ENCODE peak calls at places on chromosomes 13 and 19, in six cellular contexts. One of them, this sample, is unnamed.

GRCh38 chr13:98246538-98247172 is 69.6 kb upstream of the RNF113B start:
- DNase-seq in transverse colon: no peak
- DNase-seq in breast epithelium: no peak
- DNase-seq in fibroblast of lung: peak
- DNase-seq in B cell: no peak
- DNase-seq in CD4-positive, alpha-beta T cell: no peak
- DNase-seq in this sample: no peak

GRCh38 chr13:94058821-94059360 is 420.6 kb downstream of the DCT start:
- DNase-seq in CD4-positive, alpha-beta T cell: no peak
- DNase-seq in breast epithelium: no peak
- DNase-seq in fibroblast of lung: peak
- DNase-seq in B cell: no peak
- DNase-seq in transverse colon: no peak
- DNase-seq in this sample: no peak

GRCh38 chr19:34259367-34259865 is 5.1 kb downstream of the GARRE1 start:
- DNase-seq in breast epithelium: no peak
- DNase-seq in B cell: no peak
- DNase-seq in fibroblast of lung: no peak
- DNase-seq in transverse colon: no peak
- DNase-seq in CD4-positive, alpha-beta T cell: no peak
- DNase-seq in this sample: no peak

GRCh38 chr13:95569966-95570365 is 17.4 kb downstream of the CLDN10 start:
- DNase-seq in B cell: no peak
- DNase-seq in fibroblast of lung: no peak
- DNase-seq in breast epithelium: no peak
- DNase-seq in transverse colon: no peak
- DNase-seq in CD4-positive, alpha-beta T cell: no peak
- DNase-seq in this sample: no peak

GRCh38 chr19:11094520-11094894 is 5.2 kb downstream of the LDLR start:
- DNase-seq in transverse colon: no peak
- DNase-seq in breast epithelium: no peak
- DNase-seq in B cell: no peak
- DNase-seq in fibroblast of lung: no peak
- DNase-seq in CD4-positive, alpha-beta T cell: no peak
- DNase-seq in this sample: no peak

GRCh38 chr13:78372581-78372980 is 230.8 kb downstream of the POU4F1 start:
- DNase-seq in transverse colon: no peak
- DNase-seq in CD4-positive, alpha-beta T cell: no peak
- DNase-seq in B cell: no peak
- DNase-seq in fibroblast of lung: peak
- DNase-seq in breast epithelium: no peak
- DNase-seq in this sample: no peak

GRCh38 chr19:10820173-10820572 is 15.8 kb downstream of the TMED1 start:
- DNase-seq in CD4-positive, alpha-beta T cell: no peak
- DNase-seq in fibroblast of lung: no peak
- DNase-seq in breast epithelium: no peak
- DNase-seq in transverse colon: no peak
- DNase-seq in B cell: no peak
- DNase-seq in this sample: no peak

GRCh38 chr19:35399231-35399630 is 28.4 kb downstream of the GPR42 start:
- DNase-seq in CD4-positive, alpha-beta T cell: no peak
- DNase-seq in B cell: no peak
- DNase-seq in breast epithelium: no peak
- DNase-seq in transverse colon: no peak
- DNase-seq in fibroblast of lung: no peak
- DNase-seq in this sample: no peak

GRCh38 chr19:29576761-29577661 is 29.1 kb upstream of the POP4 start:
- DNase-seq in fibroblast of lung: no peak
- DNase-seq in CD4-positive, alpha-beta T cell: no peak
- DNase-seq in transverse colon: no peak
- DNase-seq in B cell: no peak
- DNase-seq in breast epithelium: peak
- DNase-seq in this sample: no peak

GRCh38 chr13:73658639-73659038 is 475.6 kb downstream of the KLF12 start:
- DNase-seq in CD4-positive, alpha-beta T cell: no peak
- DNase-seq in fibroblast of lung: no peak
- DNase-seq in transverse colon: no peak
- DNase-seq in breast epithelium: no peak
- DNase-seq in B cell: no peak
- DNase-seq in this sample: no peak

GRCh38 chr13:111245781-111246384 is 74.6 kb upstream of the TEX29 start:
- DNase-seq in fibroblast of lung: peak
- DNase-seq in transverse colon: no peak
- DNase-seq in B cell: no peak
- DNase-seq in CD4-positive, alpha-beta T cell: no peak
- DNase-seq in breast epithelium: no peak
- DNase-seq in this sample: peak

GRCh38 chr19:33492090-33492489 is 29.5 kb downstream of the PEPD start:
- DNase-seq in CD4-positive, alpha-beta T cell: no peak
- DNase-seq in B cell: no peak
- DNase-seq in fibroblast of lung: no peak
- DNase-seq in transverse colon: no peak
- DNase-seq in breast epithelium: no peak
- DNase-seq in this sample: no peak

GRCh38 chr13:91346848-91347211 is 657 bp upstream of the MIR17HG start:
- DNase-seq in breast epithelium: no peak
- DNase-seq in transverse colon: peak
- DNase-seq in CD4-positive, alpha-beta T cell: peak
- DNase-seq in B cell: peak
- DNase-seq in fibroblast of lung: no peak
- DNase-seq in this sample: peak

GRCh38 chr19:23949611-23950010 is 34.9 kb downstream of the ZNF726 start:
- DNase-seq in breast epithelium: no peak
- DNase-seq in CD4-positive, alpha-beta T cell: no peak
- DNase-seq in B cell: no peak
- DNase-seq in transverse colon: no peak
- DNase-seq in fibroblast of lung: no peak
- DNase-seq in this sample: no peak

GRCh38 chr19:49097453-49098288 is 12.4 kb downstream of the SNRNP70 start:
- DNase-seq in transverse colon: peak
- DNase-seq in B cell: peak
- DNase-seq in fibroblast of lung: peak
- DNase-seq in breast epithelium: peak
- DNase-seq in CD4-positive, alpha-beta T cell: peak
- DNase-seq in this sample: peak

GRCh38 chr13:101178394-101178793 is 237.9 kb downstream of the NALCN start:
- DNase-seq in CD4-positive, alpha-beta T cell: no peak
- DNase-seq in B cell: no peak
- DNase-seq in transverse colon: no peak
- DNase-seq in breast epithelium: no peak
- DNase-seq in fibroblast of lung: no peak
- DNase-seq in this sample: no peak

GRCh38 chr13:101739382-101740178 is 287.1 kb downstream of the ITGBL1 start:
- DNase-seq in CD4-positive, alpha-beta T cell: no peak
- DNase-seq in transverse colon: no peak
- DNase-seq in fibroblast of lung: no peak
- DNase-seq in breast epithelium: no peak
- DNase-seq in B cell: no peak
- DNase-seq in this sample: no peak

GRCh38 chr13:42649761-42650289 is 75.9 kb downstream of the TNFSF11 start:
- DNase-seq in B cell: no peak
- DNase-seq in breast epithelium: no peak
- DNase-seq in transverse colon: no peak
- DNase-seq in CD4-positive, alpha-beta T cell: no peak
- DNase-seq in fibroblast of lung: peak
- DNase-seq in this sample: no peak

GRCh38 chr19:15614507-15615379 is at the start of gene CYP4F8:
- DNase-seq in CD4-positive, alpha-beta T cell: no peak
- DNase-seq in breast epithelium: no peak
- DNase-seq in fibroblast of lung: no peak
- DNase-seq in transverse colon: no peak
- DNase-seq in B cell: no peak
- DNase-seq in this sample: no peak

GRCh38 chr19:56350416-56351045 is 35.9 kb upstream of the ZSCAN5A start:
- DNase-seq in breast epithelium: no peak
- DNase-seq in CD4-positive, alpha-beta T cell: peak
- DNase-seq in fibroblast of lung: peak
- DNase-seq in B cell: peak
- DNase-seq in transverse colon: peak
- DNase-seq in this sample: peak

GRCh38 chr13:27018882-27019281 is 152.7 kb downstream of the USP12 start:
- DNase-seq in fibroblast of lung: no peak
- DNase-seq in B cell: no peak
- DNase-seq in CD4-positive, alpha-beta T cell: no peak
- DNase-seq in transverse colon: peak
- DNase-seq in breast epithelium: no peak
- DNase-seq in this sample: no peak

GRCh38 chr19:30609656-30610270 is 237.6 kb downstream of the ZNF536 start:
- DNase-seq in fibroblast of lung: no peak
- DNase-seq in B cell: no peak
- DNase-seq in breast epithelium: no peak
- DNase-seq in transverse colon: no peak
- DNase-seq in CD4-positive, alpha-beta T cell: no peak
- DNase-seq in this sample: no peak

GRCh38 chr19:799076-799881 is 2.0 kb downstream of the PTBP1 start:
- DNase-seq in fibroblast of lung: peak
- DNase-seq in CD4-positive, alpha-beta T cell: no peak
- DNase-seq in transverse colon: peak
- DNase-seq in breast epithelium: no peak
- DNase-seq in B cell: peak
- DNase-seq in this sample: no peak
- TF ChIP-seq CTCF in fibroblast of lung: peak
- TF ChIP-seq CTCF in CD4-positive, alpha-beta T cell: no peak
- TF ChIP-seq CTCF in transverse colon: no peak
- TF ChIP-seq CTCF in breast epithelium: no peak
- TF ChIP-seq CTCF in B cell: no peak
- TF ChIP-seq CTCF in this sample: no peak

GRCh38 chr13:20412761-20413355 is 112.8 kb downstream of the CRYL1 start:
- DNase-seq in breast epithelium: no peak
- DNase-seq in B cell: no peak
- DNase-seq in transverse colon: no peak
- DNase-seq in fibroblast of lung: no peak
- DNase-seq in CD4-positive, alpha-beta T cell: no peak
- DNase-seq in this sample: no peak
- TF ChIP-seq CTCF in breast epithelium: no peak
- TF ChIP-seq CTCF in B cell: no peak
- TF ChIP-seq CTCF in transverse colon: no peak
- TF ChIP-seq CTCF in fibroblast of lung: no peak
- TF ChIP-seq CTCF in CD4-positive, alpha-beta T cell: no peak
- TF ChIP-seq CTCF in this sample: no peak

DNA sequence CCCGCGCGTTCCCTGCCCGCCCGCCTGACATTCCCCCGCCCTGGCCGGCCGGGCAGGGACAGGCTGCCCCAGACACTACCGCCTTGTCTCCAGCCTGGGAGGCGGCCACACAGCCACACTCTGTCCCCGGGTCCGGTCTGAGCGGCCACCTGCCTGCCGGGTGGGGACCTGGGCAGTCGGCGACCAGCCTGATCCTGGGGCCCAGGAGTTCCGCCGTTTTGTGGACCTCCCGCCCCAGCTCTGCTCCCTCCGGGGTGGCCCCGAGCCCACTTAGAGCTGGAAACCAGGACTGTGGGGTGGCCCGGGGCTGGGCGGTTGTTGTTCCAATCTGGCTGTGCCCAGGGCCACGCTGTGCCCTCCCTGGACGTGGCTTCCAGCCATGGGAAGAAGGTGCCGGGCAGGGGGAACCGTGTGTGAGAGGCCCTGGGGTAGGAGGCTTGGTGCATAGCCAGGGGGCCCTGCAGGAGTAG is 12.0 kb downstream of the PALM start:
- DNase-seq in CD4-positive, alpha-beta T cell: no peak
- DNase-seq in fibroblast of lung: no peak
- DNase-seq in transverse colon: no peak
- DNase-seq in breast epithelium: no peak
- DNase-seq in B cell: no peak
- DNase-seq in this sample: no peak
- TF ChIP-seq CTCF in CD4-positive, alpha-beta T cell: no peak
- TF ChIP-seq CTCF in fibroblast of lung: no peak
- TF ChIP-seq CTCF in transverse colon: no peak
- TF ChIP-seq CTCF in breast epithelium: no peak
- TF ChIP-seq CTCF in B cell: no peak
- TF ChIP-seq CTCF in this sample: no peak

DNA sequence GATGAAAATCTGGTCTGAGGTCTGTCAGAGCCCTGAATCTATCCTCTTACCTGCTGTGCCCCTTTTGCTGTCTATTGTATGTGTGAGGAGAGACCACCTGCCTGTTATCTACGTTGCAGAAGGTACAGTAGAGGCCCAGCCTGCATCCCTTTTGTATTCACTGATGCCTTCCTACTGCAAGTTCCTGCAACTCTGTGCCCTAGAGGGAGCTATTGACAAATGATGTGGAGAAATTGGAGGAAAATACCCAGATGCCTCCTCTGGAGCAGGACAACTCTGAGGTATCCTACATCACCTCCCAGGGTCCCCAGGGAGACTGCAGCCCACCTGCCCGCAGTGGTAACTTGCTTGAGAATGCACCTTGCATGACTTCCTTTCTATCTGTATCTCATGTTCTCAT is 33.7 kb downstream of the SIAH3 start:
- DNase-seq in fibroblast of lung: peak
- DNase-seq in transverse colon: no peak
- DNase-seq in CD4-positive, alpha-beta T cell: no peak
- DNase-seq in breast epithelium: no peak
- DNase-seq in B cell: no peak
- DNase-seq in this sample: no peak
- TF ChIP-seq CTCF in fibroblast of lung: peak
- TF ChIP-seq CTCF in transverse colon: no peak
- TF ChIP-seq CTCF in CD4-positive, alpha-beta T cell: no peak
- TF ChIP-seq CTCF in breast epithelium: no peak
- TF ChIP-seq CTCF in B cell: no peak
- TF ChIP-seq CTCF in this sample: no peak

This sample was measured in prostate gland.